ENCODE peak calls at places on chromosomes 11 and 22, in six cellular contexts. One of them, this sample, is unnamed.

GRCh38 chr11:72041364-72042058 is 38.8 kb downstream of the NUMA1 start:
- DNase-seq in HepG2: peak
- DNase-seq in K562: no peak
- DNase-seq in IMR-90: peak
- DNase-seq in HCT116: peak
- DNase-seq in H1: no peak
- DNase-seq in this sample: peak

GRCh38 chr11:73019448-73019847 is 122.7 kb downstream of the FCHSD2 start:
- DNase-seq in HepG2: peak
- DNase-seq in K562: no peak
- DNase-seq in IMR-90: no peak
- DNase-seq in HCT116: no peak
- DNase-seq in H1: no peak
- DNase-seq in this sample: no peak

GRCh38 chr22:23789638-23790037 is 2.9 kb downstream of the SMARCB1 start:
- DNase-seq in HepG2: peak
- DNase-seq in K562: no peak
- DNase-seq in IMR-90: no peak
- DNase-seq in HCT116: no peak
- DNase-seq in H1: no peak
- DNase-seq in this sample: no peak

GRCh38 chr11:90532125-90532524 is 309.3 kb upstream of the CHORDC1 start:
- DNase-seq in HepG2: no peak
- DNase-seq in K562: no peak
- DNase-seq in IMR-90: no peak
- DNase-seq in HCT116: no peak
- DNase-seq in H1: no peak
- DNase-seq in this sample: no peak

GRCh38 chr11:46277313-46277622 is 194 bp upstream of the CREB3L1 start:
- DNase-seq in HepG2: no peak
- DNase-seq in K562: no peak
- DNase-seq in IMR-90: peak
- DNase-seq in HCT116: no peak
- DNase-seq in H1: no peak
- DNase-seq in this sample: no peak

GRCh38 chr22:41367039-41367679 is 14.6 kb upstream of the TEF start:
- DNase-seq in HepG2: peak
- DNase-seq in K562: peak
- DNase-seq in IMR-90: peak
- DNase-seq in HCT116: peak
- DNase-seq in H1: no peak
- DNase-seq in this sample: peak

GRCh38 chr11:95092549-95093324 is 3.1 kb downstream of the ENDOD1 start:
- DNase-seq in HepG2: peak
- DNase-seq in K562: peak
- DNase-seq in IMR-90: peak
- DNase-seq in HCT116: no peak
- DNase-seq in H1: no peak
- DNase-seq in this sample: peak

GRCh38 chr22:50621948-50622722 is 5.8 kb downstream of the ARSA start:
- DNase-seq in HepG2: no peak
- DNase-seq in K562: peak
- DNase-seq in IMR-90: no peak
- DNase-seq in HCT116: no peak
- DNase-seq in H1: no peak
- DNase-seq in this sample: no peak

GRCh38 chr11:123195182-123196059 is at the start of gene CLMP:
- DNase-seq in HepG2: no peak
- DNase-seq in K562: no peak
- DNase-seq in IMR-90: peak
- DNase-seq in HCT116: no peak
- DNase-seq in H1: no peak
- DNase-seq in this sample: peak

GRCh38 chr22:19779685-19780268 is 19.2 kb downstream of the TBX1 start:
- DNase-seq in HepG2: no peak
- DNase-seq in K562: peak
- DNase-seq in IMR-90: peak
- DNase-seq in HCT116: no peak
- DNase-seq in H1: no peak
- DNase-seq in this sample: no peak

GRCh38 chr11:47768090-47768620 is 1.0 kb upstream of the FNBP4 start:
- DNase-seq in HepG2: no peak
- DNase-seq in K562: peak
- DNase-seq in IMR-90: peak
- DNase-seq in HCT116: no peak
- DNase-seq in H1: no peak
- DNase-seq in this sample: peak

GRCh38 chr11:25734592-25735211 is 597.2 kb upstream of the ANO3 start:
- DNase-seq in HepG2: peak
- DNase-seq in K562: no peak
- DNase-seq in IMR-90: peak
- DNase-seq in HCT116: no peak
- DNase-seq in H1: no peak
- DNase-seq in this sample: no peak

GRCh38 chr11:110015695-110016094 is 77.5 kb upstream of the ZC3H12C start:
- DNase-seq in HepG2: no peak
- DNase-seq in K562: no peak
- DNase-seq in IMR-90: no peak
- DNase-seq in HCT116: no peak
- DNase-seq in H1: no peak
- DNase-seq in this sample: no peak

GRCh38 chr11:17410606-17411379 is 22.3 kb upstream of the KCNJ11 start:
- DNase-seq in HepG2: no peak
- DNase-seq in K562: no peak
- DNase-seq in IMR-90: no peak
- DNase-seq in HCT116: no peak
- DNase-seq in H1: no peak
- DNase-seq in this sample: no peak

GRCh38 chr22:22099833-22100812 is 117.5 kb upstream of the TOP3B start:
- DNase-seq in HepG2: no peak
- DNase-seq in K562: no peak
- DNase-seq in IMR-90: peak
- DNase-seq in HCT116: peak
- DNase-seq in H1: no peak
- DNase-seq in this sample: no peak

GRCh38 chr22:40960137-40960536 is 9.0 kb downstream of the RBX1 start:
- DNase-seq in HepG2: no peak
- DNase-seq in K562: no peak
- DNase-seq in IMR-90: no peak
- DNase-seq in HCT116: no peak
- DNase-seq in H1: no peak
- DNase-seq in this sample: no peak

GRCh38 chr11:125423247-125423849 is 72.7 kb downstream of the FEZ1 start:
- DNase-seq in HepG2: peak
- DNase-seq in K562: peak
- DNase-seq in IMR-90: no peak
- DNase-seq in HCT116: peak
- DNase-seq in H1: no peak
- DNase-seq in this sample: no peak

GRCh38 chr11:108967571-108967970 is 302.7 kb downstream of the DDX10 start:
- DNase-seq in HepG2: no peak
- DNase-seq in K562: no peak
- DNase-seq in IMR-90: no peak
- DNase-seq in HCT116: no peak
- DNase-seq in H1: no peak
- DNase-seq in this sample: no peak

GRCh38 chr11:100753144-100753543 is 66.1 kb downstream of the ARHGAP42 start:
- DNase-seq in HepG2: no peak
- DNase-seq in K562: no peak
- DNase-seq in IMR-90: no peak
- DNase-seq in HCT116: no peak
- DNase-seq in H1: peak
- DNase-seq in this sample: no peak

GRCh38 chr11:70933986-70934583 is 318.3 kb downstream of the SHANK2 start:
- DNase-seq in HepG2: no peak
- DNase-seq in K562: no peak
- DNase-seq in IMR-90: no peak
- DNase-seq in HCT116: no peak
- DNase-seq in H1: no peak
- DNase-seq in this sample: no peak

GRCh38 chr11:117226388-117227385 is 5.2 kb downstream of the PCSK7 start:
- DNase-seq in HepG2: peak
- DNase-seq in K562: peak
- DNase-seq in IMR-90: peak
- DNase-seq in HCT116: peak
- DNase-seq in H1: no peak
- DNase-seq in this sample: peak

GRCh38 chr11:71342951-71343827 is 90.8 kb upstream of the SHANK2 start:
- DNase-seq in HepG2: peak
- DNase-seq in K562: peak
- DNase-seq in IMR-90: peak
- DNase-seq in HCT116: peak
- DNase-seq in H1: peak
- DNase-seq in this sample: peak

GRCh38 chr22:28108851-28109250 is 189.8 kb upstream of the PITPNB start:
- DNase-seq in HepG2: no peak
- DNase-seq in K562: no peak
- DNase-seq in IMR-90: no peak
- DNase-seq in HCT116: no peak
- DNase-seq in H1: no peak
- DNase-seq in this sample: no peak

GRCh38 chr22:28115426-28115825 is 196.4 kb upstream of the PITPNB start:
- DNase-seq in HepG2: no peak
- DNase-seq in K562: no peak
- DNase-seq in IMR-90: no peak
- DNase-seq in HCT116: no peak
- DNase-seq in H1: no peak
- DNase-seq in this sample: no peak

GRCh38 chr22:28112548-28113043 is 193.5 kb upstream of the PITPNB start:
- DNase-seq in HepG2: peak
- DNase-seq in K562: peak
- DNase-seq in IMR-90: peak
- DNase-seq in HCT116: peak
- DNase-seq in H1: no peak
- DNase-seq in this sample: peak

GRCh38 chr22:28112130-28112529 is 193.1 kb upstream of the PITPNB start:
- DNase-seq in HepG2: no peak
- DNase-seq in K562: no peak
- DNase-seq in IMR-90: no peak
- DNase-seq in HCT116: no peak
- DNase-seq in H1: no peak
- DNase-seq in this sample: no peak

DNA sequence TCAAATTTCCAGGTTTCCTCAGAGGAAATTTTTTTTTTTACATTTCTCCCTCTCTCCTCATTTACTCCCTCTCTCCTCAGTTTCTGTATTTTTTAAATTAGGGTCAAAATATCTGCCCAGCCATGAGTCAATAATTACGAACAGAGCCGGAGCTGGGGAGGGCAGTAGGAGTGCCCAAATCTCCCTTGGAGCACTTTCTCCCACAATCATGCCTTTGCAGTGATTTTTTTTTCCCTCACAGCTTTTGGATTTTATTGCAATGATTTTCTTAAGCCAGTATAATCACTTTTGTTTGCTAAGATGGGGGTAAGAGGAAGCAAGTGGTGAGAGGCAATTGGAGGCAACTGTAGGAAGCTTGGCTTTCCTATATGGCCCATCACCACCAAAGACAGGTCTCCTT is 192.4 kb upstream of the PITPNB start:
- DNase-seq in HepG2: no peak
- DNase-seq in K562: no peak
- DNase-seq in IMR-90: no peak
- DNase-seq in HCT116: no peak
- DNase-seq in H1: no peak
- DNase-seq in this sample: no peak
- H3K27ac ChIP-seq in HepG2: no peak
- H3K27ac ChIP-seq in K562: no peak
- H3K27ac ChIP-seq in IMR-90: no peak
- H3K27ac ChIP-seq in HCT116: no peak
- H3K27ac ChIP-seq in H1: no peak
- H3K27ac ChIP-seq in this sample: no peak

GRCh38 chr22:37176464-37177061 is 11.5 kb downstream of the C1QTNF6 start:
- DNase-seq in HepG2: no peak
- DNase-seq in K562: peak
- DNase-seq in IMR-90: peak
- DNase-seq in HCT116: no peak
- DNase-seq in H1: no peak
- DNase-seq in this sample: no peak
- TF ChIP-seq CEBPB in HepG2: no peak
- TF ChIP-seq CEBPB in K562: no peak
- TF ChIP-seq CEBPB in IMR-90: no peak
- TF ChIP-seq CEBPB in HCT116: no peak
- TF ChIP-seq CEBPB in H1: no peak
- TF ChIP-seq CEBPB in this sample: no peak

DNA sequence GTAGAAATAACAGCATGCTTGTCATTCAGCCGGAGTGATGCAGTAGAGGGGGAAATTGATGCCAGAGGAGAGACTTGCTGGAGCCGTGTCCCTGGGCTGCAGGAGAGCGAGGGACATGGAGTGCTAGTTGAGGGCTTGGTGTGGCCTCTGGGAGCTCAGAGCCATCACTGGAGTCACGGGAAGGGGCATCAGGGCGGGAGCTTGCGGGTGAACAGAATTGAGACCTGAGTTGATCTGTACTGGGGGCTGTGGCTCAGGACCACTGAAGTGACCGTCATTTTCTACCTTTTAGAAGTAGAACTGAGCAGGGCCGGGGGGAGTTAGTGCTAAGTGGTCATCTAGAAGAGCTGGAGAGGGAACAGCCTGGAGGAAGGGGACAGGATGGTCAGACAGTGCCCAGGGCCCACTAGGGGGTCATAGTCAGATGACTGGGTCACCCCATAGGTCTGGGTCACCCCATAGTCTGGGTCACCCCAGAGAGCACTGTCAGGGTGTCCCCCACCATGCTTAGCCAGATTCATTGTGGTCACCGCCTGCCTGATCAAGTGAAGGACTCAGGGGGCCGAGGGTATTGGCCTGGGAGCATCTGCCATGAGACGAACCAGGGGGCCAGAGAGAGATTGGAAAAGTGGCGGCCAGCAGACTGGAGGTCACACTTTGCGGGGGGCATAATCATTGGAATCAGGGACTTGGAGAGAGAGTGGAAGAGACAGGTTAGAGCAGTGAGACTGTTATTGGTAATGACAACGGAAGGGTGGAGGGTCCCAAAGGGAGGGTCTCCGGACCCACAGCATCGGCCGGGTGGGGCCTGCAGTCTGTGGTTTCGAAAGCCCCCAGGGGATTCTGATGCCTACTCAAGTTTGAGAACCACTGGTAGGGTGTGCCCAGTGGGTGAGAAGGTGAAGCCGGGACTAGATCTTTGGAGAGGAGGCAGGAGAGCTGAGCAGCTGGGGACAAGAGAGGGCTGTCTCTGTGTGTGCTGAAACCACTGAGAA is 15.2 kb downstream of the RIBC2 start:
- DNase-seq in HepG2: no peak
- DNase-seq in K562: no peak
- DNase-seq in IMR-90: no peak
- DNase-seq in HCT116: no peak
- DNase-seq in H1: no peak
- DNase-seq in this sample: no peak
- H3K27ac ChIP-seq in HepG2: no peak
- H3K27ac ChIP-seq in K562: no peak
- H3K27ac ChIP-seq in IMR-90: no peak
- H3K27ac ChIP-seq in HCT116: no peak
- H3K27ac ChIP-seq in H1: no peak
- H3K27ac ChIP-seq in this sample: no peak

DNA sequence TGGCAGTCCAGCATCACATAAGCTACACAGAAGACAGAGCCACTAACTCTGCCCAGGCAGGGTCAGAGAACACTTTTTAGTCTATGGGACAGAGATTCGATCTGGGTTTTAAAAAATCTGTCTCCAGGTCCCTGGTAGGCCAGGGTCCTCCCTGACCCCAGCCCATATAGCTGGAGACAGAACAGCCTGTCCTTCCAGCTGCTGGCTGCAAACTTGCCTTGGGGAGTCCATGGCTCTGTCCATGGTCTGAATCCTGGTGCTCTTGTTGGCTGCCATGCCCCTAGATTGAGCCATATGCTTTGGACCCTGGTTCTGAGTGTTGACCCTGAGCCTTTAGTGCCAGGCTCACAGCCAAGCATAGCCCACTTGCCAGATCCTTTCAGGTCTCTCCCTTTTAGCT is 13.3 kb upstream of the LIPT2 start:
- DNase-seq in HepG2: no peak
- DNase-seq in K562: no peak
- DNase-seq in IMR-90: no peak
- DNase-seq in HCT116: no peak
- DNase-seq in H1: no peak
- DNase-seq in this sample: no peak
- TF ChIP-seq CEBPB in HepG2: no peak
- TF ChIP-seq CEBPB in K562: no peak
- TF ChIP-seq CEBPB in IMR-90: no peak
- TF ChIP-seq CEBPB in HCT116: no peak
- TF ChIP-seq CEBPB in H1: no peak
- TF ChIP-seq CEBPB in this sample: no peak